ENCODE peak calls at places on chromosomes 6 and 20, in nine cellular contexts. V, N, S, Y, C, I, K, Q and R are unnamed samples.

GRCh38 chr6:17423018-17423417 is 29.6 kb downstream of the CAP2 start:
- DNase-seq in V (no peak), N (no peak), S (no peak), Y (no peak), C (no peak), I (no peak), K (no peak), Q (peak), R (no peak)

GRCh38 chr6:150312844-150313584 is 55.8 kb upstream of the IYD start:
- DNase-seq in V (no peak), N (no peak), S (no peak), Y (no peak), C (no peak), I (no peak), K (no peak), Q (no peak), R (no peak)

GRCh38 chr20:316316-317068 is 8.9 kb upstream of the SOX12 start:
- DNase-seq in V (no peak), N (no peak), S (no peak), Y (no peak), C (no peak), I (no peak), K (no peak), Q (no peak), R (no peak)

GRCh38 chr6:47481806-47482205 is 4.2 kb downstream of the CD2AP start:
- DNase-seq in V (peak), N (no peak), S (no peak), Y (no peak), C (no peak), I (no peak), K (no peak), Q (no peak), R (no peak)

GRCh38 chr6:82017316-82017715 is 230.2 kb downstream of the IBTK start:
- DNase-seq in V (peak), N (no peak), S (no peak), Y (peak), C (peak), I (no peak), K (no peak), Q (peak), R (no peak)

GRCh38 chr6:79778794-79779193 is 147.7 kb downstream of the SH3BGRL2 start:
- DNase-seq in V (peak), N (no peak), S (no peak), Y (no peak), C (no peak), I (no peak), K (no peak), Q (peak), R (no peak)

GRCh38 chr20:49706548-49707517 is 6.8 kb downstream of the B4GALT5 start:
- DNase-seq in V (peak), N (no peak), S (no peak), Y (no peak), C (no peak), I (no peak), K (peak), Q (no peak), R (no peak)

GRCh38 chr20:34970193-34971037 is 14.7 kb downstream of the MYH7B start:
- DNase-seq in V (no peak), N (no peak), S (no peak), Y (no peak), C (no peak), I (peak), K (peak), Q (no peak), R (no peak)

GRCh38 chr6:138349891-138350290 is 27.8 kb upstream of the SMIM28 start:
- DNase-seq in V (no peak), N (no peak), S (no peak), Y (no peak), C (no peak), I (peak), K (no peak), Q (peak), R (no peak)

GRCh38 chr6:124970243-124970642 is 8.0 kb downstream of the RNF217 start:
- DNase-seq in V (no peak), N (no peak), S (no peak), Y (no peak), C (no peak), I (no peak), K (no peak), Q (no peak), R (no peak)

GRCh38 chr6:4664117-4664626 is 112.0 kb upstream of the CDYL start:
- DNase-seq in V (no peak), N (no peak), S (no peak), Y (no peak), C (no peak), I (peak), K (no peak), Q (peak), R (no peak)

GRCh38 chr6:140071115-140071514 is 696.7 kb upstream of the CITED2 start:
- DNase-seq in V (no peak), N (peak), S (no peak), Y (no peak), C (no peak), I (no peak), K (no peak), Q (peak), R (no peak)

GRCh38 chr6:46437671-46438221 is 53.5 kb downstream of the RCAN2 start:
- DNase-seq in V (no peak), N (no peak), S (no peak), Y (no peak), C (no peak), I (no peak), K (no peak), Q (peak), R (no peak)

GRCh38 chr6:63444768-63445167 is 125.0 kb upstream of the LGSN start:
- DNase-seq in V (no peak), N (no peak), S (no peak), Y (no peak), C (no peak), I (no peak), K (no peak), Q (no peak), R (no peak)

GRCh38 chr20:1920252-1920651 is 25.0 kb downstream of the SIRPA start:
- DNase-seq in V (no peak), N (no peak), S (no peak), Y (no peak), C (no peak), I (no peak), K (no peak), Q (no peak), R (no peak)

GRCh38 chr20:53899351-53900167 is 170.8 kb downstream of the BCAS1 start:
- DNase-seq in V (peak), N (peak), S (peak), Y (no peak), C (peak), I (no peak), K (no peak), Q (no peak), R (peak)

GRCh38 chr6:81594501-81594900 is 158.0 kb downstream of the TENT5A start:
- DNase-seq in V (no peak), N (no peak), S (no peak), Y (no peak), C (no peak), I (no peak), K (no peak), Q (no peak), R (no peak)

GRCh38 chr6:157909282-157909664 is 72.4 kb upstream of the SYNJ2 start:
- DNase-seq in V (no peak), N (no peak), S (no peak), Y (no peak), C (no peak), I (no peak), K (no peak), Q (no peak), R (no peak)

GRCh38 chr6:43540507-43540906 is 23.6 kb downstream of the POLR1C start:
- DNase-seq in V (no peak), N (no peak), S (no peak), Y (no peak), C (no peak), I (no peak), K (no peak), Q (no peak), R (no peak)

GRCh38 chr6:11430036-11430435 is 107.5 kb upstream of the TMEM170B start:
- DNase-seq in V (no peak), N (no peak), S (no peak), Y (no peak), C (no peak), I (no peak), K (no peak), Q (peak), R (no peak)

GRCh38 chr6:127518710-127519468 is at the start of gene MTCL3:
- DNase-seq in V (peak), N (no peak), S (no peak), Y (no peak), C (peak), I (peak), K (peak), Q (peak), R (peak)

GRCh38 chr6:156777866-156778614 is 862 bp downstream of the ARID1B start:
- DNase-seq in V (peak), N (peak), S (peak), Y (no peak), C (peak), I (peak), K (peak), Q (peak), R (peak)

GRCh38 chr20:18032977-18033892 is 24.5 kb downstream of the OVOL2 start:
- DNase-seq in V (no peak), N (no peak), S (no peak), Y (no peak), C (no peak), I (no peak), K (peak), Q (no peak), R (no peak)

GRCh38 chr6:100573169-100573568 is 108.4 kb upstream of the SIM1 start:
- DNase-seq in V (peak), N (no peak), S (no peak), Y (no peak), C (no peak), I (no peak), K (no peak), Q (peak), R (no peak)